ENCODE peak calls at places on chromosomes 3 and 15, in seven cellular contexts. One of them, this sample, is unnamed.

GRCh38 chr15:66789029-66790025 is 87.3 kb downstream of the SMAD6 start:
- DNase-seq in AG10803: peak; percentile 83
- DNase-seq in cardiac fibroblast: peak; percentile 89
- DNase-seq in uterus: no peak
- DNase-seq in IMR-90: peak; percentile 81
- DNase-seq in ovary: peak; percentile 81
- DNase-seq in astrocyte of the spinal cord: peak; percentile 73
- DNase-seq in this sample: peak; percentile 74

GRCh38 chr3:66133853-66134445 is 86.9 kb upstream of the SLC25A26 start:
- DNase-seq in AG10803: no peak
- DNase-seq in ovary: no peak
- DNase-seq in cardiac fibroblast: no peak
- DNase-seq in astrocyte of the spinal cord: no peak
- DNase-seq in IMR-90: no peak
- DNase-seq in uterus: no peak
- DNase-seq in this sample: no peak

GRCh38 chr3:196639517-196640500 is at the start of gene NRROS:
- DNase-seq in uterus: peak; percentile 44
- DNase-seq in AG10803: peak; percentile 26
- DNase-seq in cardiac fibroblast: peak; percentile 67
- DNase-seq in ovary: peak; percentile 50
- DNase-seq in IMR-90: peak; percentile 38
- DNase-seq in astrocyte of the spinal cord: peak; percentile 24
- DNase-seq in this sample: peak; percentile 47

GRCh38 chr3:127418560-127419099 is 130.8 kb upstream of the PRR20G start:
- DNase-seq in AG10803: no peak
- DNase-seq in uterus: no peak
- DNase-seq in ovary: no peak
- DNase-seq in IMR-90: no peak
- DNase-seq in astrocyte of the spinal cord: no peak
- DNase-seq in cardiac fibroblast: no peak
- DNase-seq in this sample: no peak

GRCh38 chr3:124298951-124299350 is 307.0 kb upstream of the ROPN1 start:
- DNase-seq in astrocyte of the spinal cord: no peak
- DNase-seq in IMR-90: no peak
- DNase-seq in cardiac fibroblast: no peak
- DNase-seq in ovary: peak; percentile 72
- DNase-seq in AG10803: no peak
- DNase-seq in uterus: no peak
- DNase-seq in this sample: no peak

GRCh38 chr3:127067116-127067910 is 84.4 kb downstream of the PLXNA1 start:
- DNase-seq in astrocyte of the spinal cord: no peak
- DNase-seq in ovary: no peak
- DNase-seq in AG10803: no peak
- DNase-seq in cardiac fibroblast: no peak
- DNase-seq in IMR-90: no peak
- DNase-seq in uterus: no peak
- DNase-seq in this sample: no peak

GRCh38 chr15:66580643-66581042 is 14.8 kb upstream of the LCTL start:
- DNase-seq in IMR-90: peak; percentile 34
- DNase-seq in uterus: no peak
- DNase-seq in astrocyte of the spinal cord: peak; percentile 38
- DNase-seq in AG10803: peak; percentile 52
- DNase-seq in ovary: no peak
- DNase-seq in cardiac fibroblast: peak; percentile 75
- DNase-seq in this sample: peak; percentile 56

GRCh38 chr3:150329408-150329807 is 78.7 kb upstream of the TSC22D2 start:
- DNase-seq in cardiac fibroblast: no peak
- DNase-seq in IMR-90: no peak
- DNase-seq in AG10803: no peak
- DNase-seq in uterus: no peak
- DNase-seq in astrocyte of the spinal cord: no peak
- DNase-seq in ovary: no peak
- DNase-seq in this sample: peak; percentile 33

GRCh38 chr3:101814835-101815234 is 34.5 kb upstream of the NFKBIZ start:
- DNase-seq in cardiac fibroblast: no peak
- DNase-seq in uterus: no peak
- DNase-seq in ovary: no peak
- DNase-seq in astrocyte of the spinal cord: no peak
- DNase-seq in AG10803: no peak
- DNase-seq in IMR-90: no peak
- DNase-seq in this sample: no peak

DNA sequence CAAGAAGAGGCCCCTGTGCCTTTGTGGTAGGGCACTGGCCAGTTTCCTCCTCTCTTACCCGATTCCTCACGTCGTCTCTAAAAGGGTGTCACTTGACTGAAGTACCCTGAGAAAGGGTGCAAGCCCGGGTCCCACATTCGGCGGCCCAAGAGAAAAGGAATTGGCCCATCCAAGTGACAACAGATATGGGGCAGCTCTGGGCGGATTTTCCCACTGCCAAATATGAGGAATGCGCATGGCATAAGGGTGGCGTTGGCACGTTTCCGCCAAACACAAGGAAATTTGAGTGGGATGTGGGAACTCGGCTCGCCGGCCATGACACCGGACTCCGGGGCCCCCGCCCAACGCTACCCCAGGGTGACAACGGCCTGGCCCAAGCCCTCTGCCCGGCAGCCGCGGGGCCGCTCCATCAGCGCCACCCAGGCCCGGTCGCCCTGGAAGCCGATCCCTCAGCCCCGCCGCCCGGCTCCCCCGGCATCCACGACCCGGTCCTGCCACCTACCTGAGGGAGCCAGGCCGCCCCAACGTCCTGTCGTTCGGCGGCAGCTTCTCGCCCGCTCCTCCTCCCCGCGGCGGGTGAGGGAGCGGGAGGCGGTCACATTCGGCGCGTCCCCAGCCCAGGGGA is 494 bp downstream of the RAF1 start:
- DNase-seq in ovary: peak; percentile 66
- DNase-seq in IMR-90: no peak
- DNase-seq in astrocyte of the spinal cord: no peak
- DNase-seq in cardiac fibroblast: no peak
- DNase-seq in uterus: peak; percentile 47
- DNase-seq in AG10803: peak; percentile 53
- DNase-seq in this sample: no peak
- H3K4me3 ChIP-seq in ovary: peak overlapping the region; percentile 96
- H3K4me3 ChIP-seq in IMR-90: peak overlapping the region; percentile 71
- H3K4me3 ChIP-seq in astrocyte of the spinal cord: peak overlapping the region; percentile 94
- H3K4me3 ChIP-seq in cardiac fibroblast: peak overlapping the region; percentile 87
- H3K4me3 ChIP-seq in uterus: peak overlapping the region; percentile 71
- H3K4me3 ChIP-seq in AG10803: peak overlapping the region; percentile 91
- H3K4me3 ChIP-seq in this sample: peak overlapping the region; percentile 94

GRCh38 chr3:166917437-166917836 is 462.7 kb downstream of the ZBBX start:
- DNase-seq in cardiac fibroblast: no peak
- DNase-seq in ovary: no peak
- DNase-seq in AG10803: no peak
- DNase-seq in IMR-90: no peak
- DNase-seq in astrocyte of the spinal cord: no peak
- DNase-seq in uterus: no peak
- DNase-seq in this sample: no peak
- TF ChIP-seq CTCF in cardiac fibroblast: no peak
- TF ChIP-seq CTCF in ovary: no peak
- TF ChIP-seq CTCF in AG10803: no peak
- TF ChIP-seq CTCF in IMR-90: no peak
- TF ChIP-seq CTCF in astrocyte of the spinal cord: no peak
- TF ChIP-seq CTCF in uterus: no peak
- TF ChIP-seq CTCF in this sample: no peak

DNA sequence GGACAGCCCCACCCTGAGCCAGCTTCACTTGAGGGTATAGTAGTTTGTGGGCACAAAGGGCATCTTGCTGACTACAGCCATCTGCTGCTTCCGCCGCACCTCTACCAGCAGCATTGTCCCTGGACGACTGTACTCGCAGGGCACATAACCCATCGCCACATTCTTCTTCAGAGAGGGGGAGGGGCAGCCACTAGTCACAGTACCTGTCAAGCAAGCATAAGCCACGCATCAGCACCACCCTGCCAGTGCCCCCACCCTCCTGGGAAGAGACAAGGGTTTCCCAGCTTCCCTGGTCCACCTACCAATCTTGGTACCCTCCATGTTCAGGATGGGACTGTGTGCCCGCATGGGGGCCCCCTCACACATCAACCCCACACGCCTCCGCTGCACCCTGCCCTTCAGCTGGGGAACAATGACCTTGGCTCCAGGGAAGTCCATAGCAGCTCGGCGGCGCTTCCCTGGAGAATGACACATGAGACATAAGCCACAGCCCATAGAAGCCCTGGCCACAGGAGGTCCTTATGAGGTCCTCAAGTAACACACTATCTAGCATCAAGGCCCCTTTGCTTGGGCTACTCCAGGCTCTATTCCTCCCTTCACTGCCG is 4.7 kb downstream of the AMT start:
- DNase-seq in uterus: no peak
- DNase-seq in cardiac fibroblast: no peak
- DNase-seq in AG10803: no peak
- DNase-seq in IMR-90: no peak
- DNase-seq in astrocyte of the spinal cord: no peak
- DNase-seq in ovary: no peak
- DNase-seq in this sample: no peak
- H3K4me3 ChIP-seq in uterus: no peak overlapping the region
- H3K4me3 ChIP-seq in cardiac fibroblast: no peak overlapping the region
- H3K4me3 ChIP-seq in AG10803: no peak overlapping the region
- H3K4me3 ChIP-seq in IMR-90: no peak overlapping the region
- H3K4me3 ChIP-seq in astrocyte of the spinal cord: no peak overlapping the region
- H3K4me3 ChIP-seq in ovary: no peak overlapping the region
- H3K4me3 ChIP-seq in this sample: no peak overlapping the region

DNA sequence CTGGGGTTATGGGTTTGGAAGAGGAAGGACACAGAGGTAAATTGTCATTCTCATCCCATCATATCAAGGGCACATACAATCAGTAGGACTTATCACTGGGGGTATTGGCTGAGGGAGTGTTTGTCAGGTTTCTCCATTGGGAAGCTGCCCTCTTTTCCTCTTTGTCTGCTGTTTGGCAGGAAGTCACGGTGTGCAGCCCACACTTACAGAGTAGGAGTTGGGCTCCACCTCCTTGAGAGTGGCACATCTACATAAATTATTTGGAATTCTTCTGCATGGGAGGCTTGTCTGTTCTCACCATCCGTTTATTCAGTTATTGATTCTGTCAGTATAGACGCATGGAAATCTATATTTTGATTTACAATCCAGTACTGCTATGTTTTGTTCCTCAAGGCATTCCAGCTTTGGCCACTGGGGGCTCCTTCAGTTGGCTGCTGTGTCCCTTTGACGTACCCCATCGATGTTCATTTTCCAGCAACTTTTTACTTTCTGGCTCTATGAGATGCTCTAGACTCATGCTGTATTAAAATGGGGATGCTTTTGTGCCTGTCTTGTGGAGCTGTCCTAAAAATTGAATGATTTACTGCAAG is 200.3 kb downstream of the SLCO3A1 start:
- DNase-seq in AG10803: no peak
- DNase-seq in astrocyte of the spinal cord: no peak
- DNase-seq in IMR-90: no peak
- DNase-seq in ovary: no peak
- DNase-seq in uterus: no peak
- DNase-seq in cardiac fibroblast: no peak
- DNase-seq in this sample: no peak
- TF ChIP-seq CTCF in AG10803: peak; percentile 31
- TF ChIP-seq CTCF in astrocyte of the spinal cord: peak; percentile 40
- TF ChIP-seq CTCF in IMR-90: no peak
- TF ChIP-seq CTCF in ovary: no peak
- TF ChIP-seq CTCF in uterus: no peak
- TF ChIP-seq CTCF in cardiac fibroblast: peak; percentile 48
- TF ChIP-seq CTCF in this sample: peak; percentile 40

GRCh38 chr3:11390411-11391171 is 118.4 kb downstream of the ATG7 start:
- DNase-seq in IMR-90: peak; percentile 8
- DNase-seq in AG10803: no peak
- DNase-seq in ovary: no peak
- DNase-seq in astrocyte of the spinal cord: peak; percentile 66
- DNase-seq in cardiac fibroblast: peak; percentile 31
- DNase-seq in uterus: no peak
- DNase-seq in this sample: peak; percentile 40
- H3K4me3 ChIP-seq in IMR-90: no peak overlapping the region
- H3K4me3 ChIP-seq in AG10803: no peak overlapping the region
- H3K4me3 ChIP-seq in ovary: no peak overlapping the region
- H3K4me3 ChIP-seq in astrocyte of the spinal cord: no peak overlapping the region
- H3K4me3 ChIP-seq in cardiac fibroblast: no peak overlapping the region
- H3K4me3 ChIP-seq in uterus: no peak overlapping the region
- H3K4me3 ChIP-seq in this sample: no peak overlapping the region